ENCODE peak calls at places on chromosomes 12 and 14, in nine cellular contexts. U is OCI-LY7, J is mammary epithelial cell, I is endothelial cell of umbilical vein, H is DND-41, T is Karpas-422, D is GM23248, K is H9, N is PC-3. M is an unnamed sample.

GRCh38 chr14:103084021-103084919 is at the start of gene LBHD2:
- DNase-seq in H (no peak), I (no peak), D (peak; percentile 56), T (no peak), N (no peak), K (peak; percentile 30), U (no peak), J (no peak), M (no peak)

GRCh38 chr12:1302471-1302870 is 291.9 kb downstream of the FBXL14 start:
- DNase-seq in J (no peak), T (no peak), D (no peak), I (no peak), H (no peak), N (peak; percentile 64), K (no peak), U (no peak), M (no peak)

GRCh38 chr12:98137278-98137677 is 378.1 kb upstream of the TMPO start:
- DNase-seq in N (no peak), H (no peak), U (no peak), J (no peak), D (no peak), I (no peak), K (no peak), T (no peak), M (no peak)

GRCh38 chr14:35254736-35255135 is 37.4 kb upstream of the PSMA6 start:
- DNase-seq in I (no peak), U (no peak), N (no peak), T (no peak), D (no peak), H (no peak), J (peak; percentile 11), K (no peak), M (no peak)

GRCh38 chr12:55818140-55818728 is 393 bp downstream of the ORMDL2 start:
- DNase-seq in T (no peak), U (no peak), I (no peak), K (no peak), H (no peak), D (peak; percentile 82), N (no peak), J (no peak), M (no peak)

GRCh38 chr12:46964496-46965098 is 114.8 kb upstream of the PCED1B start:
- DNase-seq in U (no peak), D (peak; percentile 69), J (peak; percentile 54), N (no peak), T (no peak), K (peak; percentile 68), H (no peak), I (peak; percentile 36), M (peak; percentile 88)

GRCh38 chr12:12720637-12721250 is 3.6 kb downstream of the CDKN1B start:
- DNase-seq in I (peak; percentile 58), H (peak; percentile 44), T (no peak), D (peak; percentile 45), K (no peak), N (peak; percentile 7), J (peak; percentile 41), U (no peak), M (peak; percentile 18)

GRCh38 chr14:96097752-96098151 is 58.6 kb downstream of the C14orf132 start:
- DNase-seq in H (no peak), D (no peak), K (no peak), T (no peak), I (no peak), J (no peak), N (no peak), U (no peak), M (no peak)

DNA sequence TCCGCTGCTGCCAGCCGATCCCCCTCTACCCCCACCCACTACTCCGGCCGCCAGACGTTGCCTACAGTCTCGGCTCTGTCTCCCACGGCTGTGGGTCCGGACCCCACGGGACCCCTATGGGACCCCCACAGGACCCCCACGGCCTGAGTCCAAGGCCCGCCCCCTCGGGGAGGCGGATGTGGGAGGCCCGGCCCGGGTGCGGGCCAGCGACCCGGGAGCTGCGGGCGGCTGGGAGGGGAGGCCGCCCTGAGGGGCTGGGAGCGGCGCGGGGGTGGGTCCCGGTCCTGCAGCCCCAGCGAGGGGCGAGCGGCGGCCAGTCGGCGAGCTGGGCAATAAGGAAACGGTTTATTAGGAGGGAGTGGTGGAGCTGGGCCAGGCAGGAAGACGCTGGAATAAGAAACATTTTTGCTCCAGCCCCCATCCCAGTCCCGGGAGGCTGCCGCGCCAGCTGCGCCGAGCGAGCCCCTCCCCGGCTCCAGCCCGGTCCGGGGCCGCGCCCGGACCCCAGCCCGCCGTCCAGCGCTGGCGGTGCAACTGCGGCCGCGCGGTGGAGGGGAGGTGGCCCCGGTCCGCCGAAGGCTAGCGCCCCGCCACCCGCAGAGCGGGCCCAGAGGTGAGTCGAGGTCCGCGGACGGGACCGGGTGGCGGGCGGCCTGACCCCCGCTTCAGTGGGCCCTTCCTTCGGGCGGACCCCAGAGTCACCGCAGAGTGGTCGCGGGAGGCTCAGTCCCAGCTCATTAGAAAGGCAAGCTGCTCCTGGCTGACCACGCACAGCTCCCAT is at the start of gene ACVRL1:
- DNase-seq in K (no peak), J (no peak), U (no peak), I (peak; percentile 59), T (no peak), N (no peak), H (no peak), D (peak; percentile 51), M (peak; percentile 17)
- H2AFZ ChIP-seq in K (no peak within 1 kb of the TSS), J (peak within 1 kb of the TSS; percentile 9), U (no peak within 1 kb of the TSS), I (no peak within 1 kb of the TSS), T (no peak within 1 kb of the TSS), N (no peak within 1 kb of the TSS), H (no peak within 1 kb of the TSS), D (peak within 1 kb of the TSS; percentile 84), M (peak within 1 kb of the TSS; percentile 13)

DNA sequence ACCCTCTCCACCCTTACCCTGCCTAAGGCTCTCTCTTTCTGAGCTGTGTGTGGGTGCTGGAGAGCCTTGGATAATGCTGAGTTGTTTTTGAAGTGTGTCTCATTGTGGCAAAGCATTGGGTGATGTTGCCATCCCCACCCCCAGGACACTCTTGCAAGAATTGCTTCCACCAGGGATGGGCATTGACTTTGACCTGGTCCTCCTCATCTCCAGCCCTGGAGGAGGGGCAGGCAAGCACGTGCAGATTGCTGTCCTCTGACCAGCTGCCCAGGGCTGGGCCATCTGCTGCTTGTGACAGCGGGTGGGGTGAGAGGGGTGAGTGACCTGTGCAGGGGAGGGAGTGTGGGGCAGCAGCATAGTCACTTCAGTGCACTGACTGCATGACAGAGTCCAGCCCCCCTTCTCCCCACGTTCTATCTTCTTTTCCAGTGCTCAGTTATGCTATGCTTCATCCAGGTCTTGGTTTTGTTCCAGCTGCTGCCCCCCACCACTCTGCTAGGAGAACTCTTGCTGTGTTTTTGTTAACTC is 26.2 kb downstream of the SUSD6 start:
- DNase-seq in H (no peak), J (no peak), D (no peak), N (no peak), I (no peak), U (no peak), K (no peak), T (no peak), M (no peak)
- H3K4me1 ChIP-seq in H (no peaks in the 10 kb centered on the region), J (peaks cover 47% of the 10 kb centered on the region), D (peaks cover 23% of the 10 kb centered on the region), N (peaks cover 9% of the 10 kb centered on the region), I (peaks cover 18% of the 10 kb centered on the region), U (peaks cover 63% of the 10 kb centered on the region), K (peaks cover 13% of the 10 kb centered on the region), T (peaks cover 62% of the 10 kb centered on the region), M (peaks cover 18% of the 10 kb centered on the region)

GRCh38 chr14:29548948-29549370 is 378.7 kb downstream of the PRKD1 start:
- DNase-seq in K (no peak), D (peak; percentile 81), I (peak; percentile 69), U (peak; percentile 44), H (no peak), T (peak; percentile 77), J (peak; percentile 39), N (peak; percentile 77), M (peak; percentile 84)

GRCh38 chr14:29553427-29553826 is 374.2 kb downstream of the PRKD1 start:
- DNase-seq in D (no peak), T (no peak), U (no peak), J (no peak), N (no peak), H (no peak), I (no peak), K (no peak), M (no peak)

GRCh38 chr14:29558516-29558915 is 369.1 kb downstream of the PRKD1 start:
- DNase-seq in I (no peak), T (no peak), J (no peak), N (no peak), D (peak; percentile 40), H (no peak), K (no peak), U (no peak), M (peak; percentile 70)

DNA sequence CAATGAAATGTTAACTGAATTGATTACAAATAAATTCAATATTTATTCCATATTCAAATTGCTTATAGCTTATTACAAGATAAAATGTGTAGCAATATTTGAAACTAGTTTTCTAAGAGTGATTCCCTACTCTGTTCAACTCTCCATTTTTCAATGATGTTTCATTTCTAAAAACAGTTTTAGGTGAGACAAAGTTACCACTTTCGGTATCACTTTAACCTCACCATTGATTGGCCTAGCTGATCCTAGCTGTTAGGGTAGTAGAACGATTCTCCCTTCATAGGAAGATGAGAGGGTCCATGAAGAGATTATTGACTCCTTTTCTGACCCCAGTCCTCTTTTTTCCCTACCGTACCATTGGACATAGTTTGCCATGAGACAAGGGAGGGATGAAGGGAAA is 373.3 kb downstream of the PRKD1 start:
- DNase-seq in N (no peak), T (no peak), U (no peak), J (no peak), H (no peak), D (no peak), K (no peak), I (no peak), M (no peak)
- H4K20me1 ChIP-seq in N (no peaks in the 10 kb centered on the region), T (no peaks in the 10 kb centered on the region), U (no peaks in the 10 kb centered on the region), J (no peaks in the 10 kb centered on the region), H (no peaks in the 10 kb centered on the region), D (no peaks in the 10 kb centered on the region), K (no peaks in the 10 kb centered on the region), I (no peaks in the 10 kb centered on the region), M (no peaks in the 10 kb centered on the region)

GRCh38 chr14:25132734-25133422 is 82.9 kb upstream of the STXBP6 start:
- DNase-seq in D (peak; percentile 81), N (peak; percentile 57), H (peak; percentile 36), K (peak; percentile 89), T (peak; percentile 85), I (peak; percentile 39), U (peak; percentile 62), J (peak; percentile 53), M (peak; percentile 48)
- H2AFZ ChIP-seq in D (peak overlapping the region; percentile 74), N (no peak overlapping the region), H (no peak overlapping the region), K (no peak overlapping the region), T (no peak overlapping the region), I (no peak overlapping the region), U (no peak overlapping the region), J (peak overlapping the region; percentile 83), M (peak overlapping the region; percentile 15)

DNA sequence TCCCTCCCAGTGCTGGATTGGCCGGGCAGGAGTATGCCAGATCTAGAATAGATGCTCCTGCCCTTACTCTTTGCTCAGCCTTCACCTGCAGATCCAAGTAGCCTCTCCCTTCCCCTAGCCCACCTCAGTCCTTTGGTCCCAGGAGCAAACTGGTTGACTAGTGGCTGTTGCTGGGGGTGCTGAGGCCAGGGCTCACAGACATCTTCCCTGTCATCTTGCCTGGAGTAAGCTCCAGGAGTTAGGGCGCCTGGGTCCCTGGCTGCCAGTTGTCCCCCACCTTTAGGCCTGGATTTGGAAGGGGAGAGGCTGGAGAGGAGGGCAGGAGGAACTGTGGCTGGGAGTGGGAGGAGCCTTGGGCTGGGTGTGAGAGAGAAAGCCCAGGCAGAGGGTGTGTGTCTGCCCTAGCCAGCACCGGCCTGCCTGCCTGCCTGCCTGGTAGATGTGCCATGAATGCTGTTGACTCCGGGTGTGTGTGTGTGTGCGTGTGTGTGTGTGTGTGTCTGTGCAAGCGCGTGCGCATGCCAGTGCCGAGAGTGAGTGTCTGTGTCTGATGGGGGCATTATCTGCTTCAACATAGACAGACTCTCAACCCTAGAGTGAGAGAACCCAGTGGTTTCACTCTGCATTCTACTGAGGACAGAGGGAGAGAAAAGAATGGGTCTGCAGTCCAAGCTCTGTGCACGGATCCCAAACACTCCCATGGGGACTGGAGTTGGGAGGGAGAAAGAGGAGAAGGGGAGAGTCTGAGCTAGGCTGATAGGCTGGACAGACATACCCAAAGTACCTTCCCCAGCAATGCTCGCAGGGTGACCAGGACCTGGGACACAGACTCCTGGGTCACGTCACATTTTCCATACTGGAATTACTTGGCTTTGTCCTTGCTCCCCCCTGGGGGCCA is 881 bp upstream of the RARG start:
- DNase-seq in T (peak; percentile 56), D (peak; percentile 78), J (peak; percentile 78), K (peak; percentile 76), I (no peak), U (no peak), N (peak; percentile 49), H (peak; percentile 39), M (peak; percentile 49)
- H3K4me1 ChIP-seq in T (peaks cover 18% of the 10 kb centered on the region), D (peaks cover 27% of the 10 kb centered on the region), J (peaks cover 58% of the 10 kb centered on the region), K (peaks cover 22% of the 10 kb centered on the region), I (no peaks in the 10 kb centered on the region), U (peaks cover 12% of the 10 kb centered on the region), N (peaks cover 46% of the 10 kb centered on the region), H (peaks cover 26% of the 10 kb centered on the region), M (peaks cover 19% of the 10 kb centered on the region)

M was measured in fibroblast of lung.